ENCODE peak calls at places on chromosomes 1 and 21, in seven cellular contexts. R, A, M, Z, Q, U and D are unnamed samples. For H3K4me1, the result is how much of the 10 kb centered on the place peaks cover.

GRCh38 chr1:10575616-10576015 is 100.9 kb downstream of the PEX14 start:
- DNase-seq in A (no peak), R (no peak), Z (no peak), M (no peak), U (no peak), Q (no peak), D (no peak)

GRCh38 chr21:32321480-32321879 is 22.8 kb downstream of the MRAP start:
- DNase-seq in Q (no peak), Z (no peak), M (no peak), U (no peak), R (no peak), A (no peak), D (no peak)

GRCh38 chr1:10796029-10796944 is at the start of gene CASZ1:
- DNase-seq in R (peak), Z (peak), A (peak), M (peak), U (peak), Q (no peak), D (peak)

GRCh38 chr1:209425959-209426358 is 157.6 kb upstream of the CAMK1G start:
- DNase-seq in M (no peak), Q (no peak), R (no peak), A (no peak), U (no peak), Z (no peak), D (no peak)

GRCh38 chr1:20413136-20413790 is 72.7 kb downstream of the CAMK2N1 start:
- DNase-seq in Z (no peak), Q (no peak), A (no peak), M (no peak), R (no peak), U (no peak), D (no peak)

GRCh38 chr1:209567788-209568187 is 15.7 kb upstream of the CAMK1G start:
- DNase-seq in M (no peak), A (no peak), U (no peak), R (no peak), Q (no peak), Z (peak), D (peak)

GRCh38 chr21:43611598-43612369 is 47.5 kb downstream of the HSF2BP start:
- DNase-seq in Q (no peak), A (peak), U (peak), R (peak), M (peak), Z (peak), D (peak)

GRCh38 chr1:3587133-3587733 is 24.1 kb downstream of the MEGF6 start:
- DNase-seq in Z (no peak), M (no peak), R (no peak), Q (no peak), A (no peak), U (no peak), D (peak)

GRCh38 chr1:183303901-183304300 is 114.3 kb downstream of the NMNAT2 start:
- DNase-seq in Z (no peak), A (no peak), U (no peak), M (no peak), R (no peak), Q (no peak), D (no peak)

GRCh38 chr1:152001631-152002584 is 8.2 kb upstream of the S100A10 start:
- DNase-seq in Q (peak), U (peak), R (peak), A (peak), Z (peak), M (peak), D (peak)

DNA sequence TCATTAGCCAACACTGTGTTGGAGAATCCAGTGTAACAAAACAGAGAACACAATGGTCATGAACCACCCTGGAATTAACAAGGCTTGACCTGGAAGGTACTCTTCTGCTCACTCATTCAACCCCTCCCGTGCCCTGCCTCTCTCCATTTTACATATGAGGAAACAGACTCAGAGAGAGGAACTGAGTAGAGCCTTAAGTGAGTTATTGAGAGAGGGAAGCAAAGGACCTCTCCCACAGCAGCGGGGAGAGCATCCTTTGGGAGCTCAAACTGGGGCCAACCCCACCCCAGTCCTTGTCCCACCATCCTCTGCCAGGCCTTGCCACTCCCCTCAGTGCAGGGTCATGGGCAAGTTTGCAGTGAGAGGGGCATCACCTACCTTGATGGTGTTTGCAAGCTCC is 1.3 kb downstream of the S100A12 start:
- DNase-seq in R (peak), Q (no peak), A (no peak), Z (no peak), U (no peak), M (no peak), D (no peak)
- H3K4me1 ChIP-seq in R (under half), Q (under half), A (under half), Z (under half), U (under half), M (under half), D (under half)

DNA sequence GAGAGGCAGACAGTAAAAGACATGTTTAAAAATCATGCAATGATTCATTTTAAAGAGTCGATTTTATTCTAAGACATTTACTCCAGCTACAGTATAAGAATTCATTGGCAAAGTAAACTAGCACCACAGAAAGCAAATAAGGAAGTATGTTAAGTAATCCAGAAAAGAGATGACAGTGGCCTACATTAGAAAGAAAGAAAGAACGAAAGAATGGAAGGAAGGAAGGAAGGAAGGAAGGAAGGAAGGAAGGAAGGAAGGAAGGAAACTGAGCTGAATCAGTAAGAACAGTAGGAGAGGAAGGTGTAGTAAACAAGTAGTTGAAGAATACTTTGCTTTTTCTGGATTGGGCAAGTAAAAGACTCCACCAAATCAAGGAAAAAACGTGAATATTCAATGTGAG is 62.2 kb downstream of the ZZZ3 start:
- DNase-seq in Z (no peak), Q (no peak), M (no peak), A (no peak), R (no peak), U (no peak), D (no peak)
- H3K27ac ChIP-seq in Z (no peak), Q (no peak), M (no peak), A (no peak), R (no peak), U (no peak), D (no peak)

GRCh38 chr1:161044535-161044907 is 1.3 kb downstream of the USF1 start:
- DNase-seq in Z (no peak), Q (no peak), A (no peak), U (peak), M (no peak), R (no peak), D (no peak)

GRCh38 chr1:161044908-161045748 is 649 bp downstream of the USF1 start:
- DNase-seq in A (peak), U (peak), Q (peak), Z (peak), M (peak), R (peak), D (peak)

GRCh38 chr1:161045749-161046573 is at the start of gene USF1:
- DNase-seq in R (peak), M (peak), A (peak), Z (peak), Q (peak), U (peak), D (peak)

GRCh38 chr1:161047436-161048420 is 2.0 kb upstream of the USF1 start:
- DNase-seq in A (no peak), Q (no peak), M (no peak), R (no peak), U (no peak), Z (no peak), D (no peak)

GRCh38 chr1:161046574-161047167 is 894 bp upstream of the USF1 start:
- DNase-seq in R (no peak), Q (no peak), U (no peak), M (no peak), A (no peak), Z (no peak), D (no peak)
- H3K4me3 ChIP-seq in R (peak), Q (peak), U (peak), M (peak), A (peak), Z (peak), D (peak)

GRCh38 chr1:41740630-41741239 is 178.0 kb downstream of the HIVEP3 start:
- DNase-seq in M (no peak), R (no peak), Q (no peak), Z (peak), A (no peak), U (no peak), D (no peak)
- H3K4me1 ChIP-seq in M (under half), R (under half), Q (under half), Z (under half), A (under half), U (under half), D (under half)